ENCODE peak calls at places on chromosomes 3 and 15, in four cellular contexts. M is NCI-H1417, N is non-pigmented ciliary epithelial cell, X is HEK293T. O is an unnamed sample.
A peak's percentile ranks its signal among the peaks of the same experiment; 100 is the strongest.

GRCh38 chr3:43620953-43621405 is 832 bp downstream of the ANO10 start:
- DNase-seq in M (no peak), N (no peak), X (no peak), O (no peak)

GRCh38 chr15:36954486-36954885 is 145.9 kb downstream of the MEIS2 start:
- DNase-seq in M (no peak), N (peak; percentile 20), X (no peak), O (no peak)

GRCh38 chr3:127039719-127040118 is 56.8 kb downstream of the PLXNA1 start:
- DNase-seq in M (no peak), N (no peak), X (no peak), O (no peak)

GRCh38 chr3:155995525-155996370 is 124.6 kb upstream of the KCNAB1 start:
- DNase-seq in M (peak; percentile 13), N (peak; percentile 48), X (peak; percentile 61), O (no peak)

GRCh38 chr15:40466426-40467259 is 4.1 kb upstream of the CHST14 start:
- DNase-seq in M (no peak), N (no peak), X (no peak), O (no peak)

GRCh38 chr15:33915571-33916407 is 52.5 kb upstream of the CHRM5 start:
- DNase-seq in M (peak; percentile 69), N (no peak), X (peak; percentile 6), O (no peak)

GRCh38 chr3:191280111-191280510 is 49.1 kb upstream of the CCDC50 start:
- DNase-seq in M (no peak), N (no peak), X (no peak), O (no peak)

GRCh38 chr15:87998658-87999057 is 257.9 kb downstream of the NTRK3 start:
- DNase-seq in M (no peak), N (no peak), X (no peak), O (no peak)

GRCh38 chr15:87201986-87202385 is 1054.6 kb downstream of the NTRK3 start:
- DNase-seq in M (no peak), N (no peak), X (no peak), O (no peak)

GRCh38 chr3:106533761-106534160 is 664.9 kb upstream of the CBLB start:
- DNase-seq in M (no peak), N (no peak), X (no peak), O (no peak)

GRCh38 chr15:38695249-38696119 is 130.9 kb upstream of the RASGRP1 start:
- DNase-seq in M (no peak), N (no peak), X (no peak), O (no peak)

GRCh38 chr3:194571491-194571941 is 61.7 kb downstream of the TMEM44 start:
- DNase-seq in M (no peak), N (no peak), X (no peak), O (no peak)

GRCh38 chr15:39936187-39936586 is 2.3 kb downstream of the EIF2AK4 start:
- DNase-seq in M (no peak), N (no peak), X (no peak), O (no peak)

GRCh38 chr15:85825118-85825517 is 30.4 kb upstream of the KLHL25 start:
- DNase-seq in M (peak; percentile 7), N (no peak), X (no peak), O (no peak)

GRCh38 chr15:75542386-75542797 is 36.7 kb downstream of the PTPN9 start:
- DNase-seq in M (no peak), N (no peak), X (no peak), O (no peak)

GRCh38 chr15:101115887-101116680 is 135.8 kb downstream of the CHSY1 start:
- DNase-seq in M (no peak), N (no peak), X (no peak), O (no peak)

GRCh38 chr3:137110392-137110996 is 152.7 kb downstream of the IL20RB start:
- DNase-seq in M (peak; percentile 13), N (peak; percentile 5), X (peak; percentile 47), O (no peak)

GRCh38 chr3:22982981-22983582 is 220.0 kb upstream of the UBE2E2 start:
- DNase-seq in M (no peak), N (no peak), X (no peak), O (no peak)

GRCh38 chr15:73599934-73600333 is 33.3 kb downstream of the NPTN start:
- DNase-seq in M (no peak), N (no peak), X (no peak), O (no peak)

GRCh38 chr3:26369133-26369532 is 253.4 kb upstream of the LRRC3B start:
- DNase-seq in M (no peak), N (no peak), X (peak; percentile 16), O (no peak)

GRCh38 chr15:96409231-96410138 is 79.0 kb downstream of the NR2F2 start:
- DNase-seq in M (no peak), N (no peak), X (peak; percentile 29), O (no peak)

GRCh38 chr3:46887980-46888494 is 10.5 kb downstream of the PTH1R start:
- DNase-seq in M (peak; percentile 24), N (no peak), X (no peak), O (no peak)

GRCh38 chr3:12286927-12287726 is 1.7 kb upstream of the PPARG start:
- DNase-seq in M (no peak), N (no peak), X (peak; percentile 46), O (no peak)

GRCh38 chr15:29935296-29936020 is 113.2 kb upstream of the TJP1 start:
- DNase-seq in M (no peak), N (no peak), X (no peak), O (no peak)

GRCh38 chr15:50184863-50185504 is 3.0 kb downstream of the SLC27A2 start:
- DNase-seq in M (no peak), N (no peak), X (no peak), O (no peak)

GRCh38 chr3:134038071-134038491 is 8.4 kb upstream of the SLCO2A1 start:
- DNase-seq in M (no peak), N (no peak), X (no peak), O (no peak)

GRCh38 chr3:111739241-111739952 is 119.7 kb upstream of the PHLDB2 start:
- DNase-seq in M (no peak), N (no peak), X (no peak), O (no peak)

GRCh38 chr3:151675858-151676615 is 57.7 kb upstream of the AADACL2 start:
- DNase-seq in M (no peak), N (no peak), X (no peak), O (no peak)

GRCh38 chr3:137768361-137769320 is 4.5 kb downstream of the SOX14 start:
- DNase-seq in M (no peak), N (no peak), X (no peak), O (no peak)

GRCh38 chr3:140470211-140470610 is 207.7 kb upstream of the TRIM42 start:
- DNase-seq in M (no peak), N (no peak), X (no peak), O (no peak)

GRCh38 chr3:107543666-107544065 is 20.9 kb downstream of the BBX start:
- DNase-seq in M (no peak), N (no peak), X (no peak), O (no peak)

GRCh38 chr3:79979990-79980389 is 212.2 kb upstream of the ROBO1 start:
- DNase-seq in M (no peak), N (no peak), X (no peak), O (no peak)

GRCh38 chr3:168696119-168696518 is 600.4 kb upstream of the GOLIM4 start:
- DNase-seq in M (no peak), N (no peak), X (no peak), O (no peak)

GRCh38 chr15:65182538-65182937 is 2.6 kb downstream of the CLPX start:
- DNase-seq in M (no peak), N (no peak), X (no peak), O (no peak)

O was measured in ascending aorta.